ENCODE peak calls at places on chromosomes 12 and 14, in nine cellular contexts. L is ascending aorta, U is lung, B is cardiac fibroblast, C is foreskin fibroblast, T is Caco-2, N is heart left ventricle, Y is stomach, V is choroid plexus epithelial cell. M is an unnamed sample.

GRCh38 chr12:6826734-6827436 is 1.3 kb upstream of the P3H3 start:
- DNase-seq in L (no peak), U (no peak), B (no peak), C (no peak), T (no peak), N (peak; percentile 33), Y (no peak), V (no peak), M (no peak)

GRCh38 chr12:113439606-113440030 is 17.4 kb downstream of the SDSL start:
- DNase-seq in L (no peak), U (no peak), B (peak; percentile 56), C (peak; percentile 57), T (peak; percentile 73), N (no peak), Y (peak; percentile 39), V (peak; percentile 56), M (peak; percentile 37)

GRCh38 chr14:89013098-89013504 is 188.7 kb downstream of the TTC8 start:
- DNase-seq in L (no peak), U (peak; percentile 38), B (peak; percentile 26), C (peak; percentile 49), T (peak; percentile 87), N (no peak), Y (peak; percentile 44), V (peak; percentile 56), M (peak; percentile 27)

GRCh38 chr12:80472912-80473500 is 29.0 kb downstream of the PTPRQ start:
- DNase-seq in L (no peak), U (no peak), B (peak; percentile 84), C (peak; percentile 81), T (peak; percentile 38), N (no peak), Y (no peak), V (peak; percentile 89), M (peak; percentile 85)

GRCh38 chr12:92039048-92039447 is 106.6 kb downstream of the BTG1 start:
- DNase-seq in L (no peak), U (no peak), B (no peak), C (no peak), T (no peak), N (no peak), Y (no peak), V (no peak), M (no peak)

GRCh38 chr12:52798003-52798670 is 2.2 kb upstream of the KRT3 start:
- DNase-seq in L (no peak), U (no peak), B (no peak), C (peak; percentile 26), T (no peak), N (no peak), Y (no peak), V (no peak), M (peak; percentile 31)

GRCh38 chr12:93048646-93049045 is 119.6 kb upstream of the EEA1 start:
- DNase-seq in L (no peak), U (no peak), B (no peak), C (no peak), T (peak; percentile 44), N (no peak), Y (no peak), V (no peak), M (no peak)

GRCh38 chr12:131825146-131825892 is 2.9 kb upstream of the MMP17 start:
- DNase-seq in L (no peak), U (no peak), B (peak; percentile 29), C (peak; percentile 77), T (no peak), N (no peak), Y (no peak), V (no peak), M (peak; percentile 68)

GRCh38 chr14:92813201-92813600 is 19.1 kb downstream of the GOLGA5 start:
- DNase-seq in L (no peak), U (no peak), B (no peak), C (no peak), T (no peak), N (no peak), Y (no peak), V (no peak), M (no peak)

GRCh38 chr12:51827925-51828818 is 20.3 kb downstream of the FIGNL2 start:
- DNase-seq in L (no peak), U (peak; percentile 50), B (peak; percentile 33), C (peak; percentile 57), T (no peak), N (no peak), Y (peak; percentile 70), V (peak; percentile 31), M (peak; percentile 47)

GRCh38 chr12:104805186-104805585 is 152.9 kb downstream of the SLC41A2 start:
- DNase-seq in L (no peak), U (no peak), B (peak; percentile 42), C (peak; percentile 61), T (no peak), N (no peak), Y (no peak), V (peak; percentile 75), M (peak; percentile 69)

GRCh38 chr12:75437564-75437963 is 43.0 kb upstream of the GLIPR1 start:
- DNase-seq in L (no peak), U (no peak), B (peak; percentile 69), C (no peak), T (no peak), N (no peak), Y (no peak), V (peak; percentile 81), M (peak; percentile 44)

GRCh38 chr12:63995512-63995911 is 151.0 kb downstream of the SRGAP1 start:
- DNase-seq in L (no peak), U (no peak), B (no peak), C (no peak), T (no peak), N (no peak), Y (no peak), V (peak; percentile 25), M (no peak)

GRCh38 chr14:77068515-77069200 is 29.4 kb upstream of the CIPC start:
- DNase-seq in L (no peak), U (no peak), B (no peak), C (no peak), T (no peak), N (no peak), Y (no peak), V (no peak), M (no peak)
- TF ChIP-seq CTCF in L (no peak), U (no peak), B (no peak), C (no peak), T (no peak), N (peak; percentile 31), Y (no peak), V (no peak), M (peak; percentile 1)

DNA sequence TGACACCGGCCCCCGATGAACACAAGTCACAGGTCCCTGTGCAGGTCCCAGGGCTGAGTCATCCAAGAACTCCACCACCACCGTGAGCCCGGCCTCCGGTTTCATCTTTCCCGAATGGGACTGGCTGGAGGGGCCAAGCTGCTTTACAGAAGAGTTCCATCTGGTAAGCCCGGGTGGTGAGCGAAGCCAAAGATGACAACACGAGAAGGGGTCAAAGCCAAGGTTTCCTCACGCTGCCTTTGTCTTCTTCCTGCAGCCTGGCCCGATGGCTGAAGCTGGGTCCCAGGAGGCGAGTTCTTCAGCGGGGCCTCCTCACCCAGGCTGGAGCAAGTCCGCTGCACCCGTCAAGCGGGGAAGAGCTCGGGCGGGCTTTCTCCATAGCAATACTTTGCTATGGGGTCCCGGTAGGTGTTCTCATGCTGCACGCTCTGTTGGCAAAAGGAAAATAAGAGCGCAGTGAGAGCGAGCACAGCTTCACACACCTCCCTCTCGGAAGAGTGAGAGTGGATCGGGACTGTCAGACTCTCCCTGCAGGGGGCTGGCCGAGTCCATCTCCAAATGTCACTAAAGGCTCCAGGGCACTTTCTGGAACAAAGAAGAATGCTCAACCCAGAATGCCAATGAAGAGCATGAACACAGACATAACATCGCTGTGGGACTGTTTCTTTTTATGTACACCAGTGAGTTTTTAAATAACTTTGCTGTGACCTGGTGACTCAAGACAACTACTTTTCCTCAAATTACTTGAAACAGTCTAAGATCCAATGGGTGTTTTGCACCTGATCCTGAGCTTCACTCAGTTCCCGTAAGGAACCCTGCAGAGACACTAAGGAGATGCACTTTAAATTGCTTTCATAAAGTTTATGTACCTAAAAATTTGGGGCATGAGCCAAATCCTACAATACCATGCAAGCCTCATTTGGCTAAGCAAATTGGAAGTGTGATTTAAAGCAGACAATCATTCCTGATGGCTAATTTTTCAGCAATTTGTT is 20.1 kb downstream of the SPRING1 start:
- DNase-seq in L (peak; percentile 80), U (no peak), B (peak; percentile 79), C (peak; percentile 73), T (no peak), N (peak; percentile 85), Y (no peak), V (peak; percentile 65), M (peak; percentile 86)
- H3K4me3 ChIP-seq in L (peak overlapping the region; percentile 37), U (no peak overlapping the region), B (peak overlapping the region; percentile 9), C (no peak overlapping the region), T (no peak overlapping the region), N (no peak overlapping the region), Y (no peak overlapping the region), V (peak overlapping the region; percentile 36), M (peak overlapping the region; percentile 40)

DNA sequence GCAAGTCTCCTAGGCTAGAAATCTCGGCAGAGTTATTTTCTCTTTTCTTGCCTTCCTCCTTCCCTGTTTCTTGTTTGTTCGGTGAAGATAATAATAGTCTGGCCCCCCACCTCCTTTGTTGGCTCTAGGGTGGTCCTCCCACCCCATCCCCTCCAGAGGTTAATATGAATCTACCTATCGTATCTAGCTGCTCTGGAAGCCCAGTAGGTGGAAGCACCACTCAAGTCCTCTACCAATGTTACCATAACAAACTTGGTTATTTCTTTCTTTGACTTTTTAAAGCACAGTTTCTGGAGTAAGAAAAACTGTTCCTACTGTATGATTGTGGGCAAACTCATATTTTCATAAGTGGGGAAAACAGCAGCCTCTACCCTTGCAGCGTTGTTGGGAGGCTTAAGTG is 19.7 kb upstream of the GRIP1 start:
- DNase-seq in L (no peak), U (no peak), B (no peak), C (no peak), T (no peak), N (no peak), Y (no peak), V (no peak), M (no peak)
- TF ChIP-seq CTCF in L (no peak), U (no peak), B (no peak), C (no peak), T (no peak), N (no peak), Y (no peak), V (peak; percentile 17), M (no peak)

GRCh38 chr12:46349253-46349652 is 23.3 kb downstream of the SLC38A2 start:
- DNase-seq in L (no peak), U (no peak), B (no peak), C (no peak), T (no peak), N (no peak), Y (no peak), V (no peak), M (no peak)
- H3K4me3 ChIP-seq in L (no peak overlapping the region), U (no peak overlapping the region), B (no peak overlapping the region), C (no peak overlapping the region), T (no peak overlapping the region), N (no peak overlapping the region), Y (no peak overlapping the region), V (no peak overlapping the region), M (no peak overlapping the region)